ENCODE peak calls at places on chromosomes 12 and 14, in four cellular contexts. D is A549, S is IMR-90, T is GM12878. O is an unnamed sample.

GRCh38 chr14:53109028-53109687 is 44.0 kb downstream of the DDHD1 start:
- DNase-seq in D (no peak), T (peak), S (no peak), O (no peak)

GRCh38 chr12:10220398-10221077 is 7.9 kb downstream of the GABARAPL1 start:
- DNase-seq in D (no peak), T (no peak), S (peak), O (no peak)

GRCh38 chr12:76402259-76402658 is 54.0 kb upstream of the BBS10 start:
- DNase-seq in S (no peak), T (no peak), D (no peak), O (peak)

GRCh38 chr12:2092890-2093289 is 40.1 kb downstream of the CACNA1C start:
- DNase-seq in S (peak), D (no peak), T (no peak), O (no peak)

GRCh38 chr14:66094001-66094727 is 392.0 kb upstream of the CCDC196 start:
- DNase-seq in T (no peak), D (no peak), S (no peak), O (no peak)

GRCh38 chr14:34063470-34064164 is 112.7 kb upstream of the EGLN3 start:
- DNase-seq in T (no peak), D (peak), S (no peak), O (no peak)

GRCh38 chr12:79119796-79120195 is 255.2 kb downstream of the SYT1 start:
- DNase-seq in D (no peak), S (no peak), T (no peak), O (no peak)

GRCh38 chr14:68924392-68925158 is 54.5 kb downstream of the ACTN1 start:
- DNase-seq in D (no peak), T (no peak), S (no peak), O (no peak)

DNA sequence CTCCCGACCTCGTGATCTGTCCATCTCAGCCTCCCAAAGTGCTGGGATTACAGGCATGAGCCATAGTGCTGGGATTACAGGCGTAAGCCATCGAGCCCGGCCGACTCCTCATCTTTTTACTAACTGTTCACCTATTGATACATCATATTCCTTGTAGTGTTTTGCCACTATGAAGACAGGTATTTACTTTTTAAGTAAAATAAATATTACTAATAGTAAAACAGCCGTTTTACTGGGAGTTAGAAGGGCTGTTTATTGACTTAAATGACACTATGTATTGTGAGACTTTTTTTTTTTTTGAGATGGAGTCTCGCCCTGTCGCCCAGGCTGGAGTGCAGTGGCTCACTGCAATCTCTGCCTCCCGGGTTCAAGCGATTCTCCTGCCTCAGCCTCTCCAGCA is 51.5 kb downstream of the DIP2B start:
- DNase-seq in S (no peak), D (no peak), T (no peak), O (no peak)
- H3K4me2 ChIP-seq in S (no peak), D (peak), T (no peak), O (peak)

DNA sequence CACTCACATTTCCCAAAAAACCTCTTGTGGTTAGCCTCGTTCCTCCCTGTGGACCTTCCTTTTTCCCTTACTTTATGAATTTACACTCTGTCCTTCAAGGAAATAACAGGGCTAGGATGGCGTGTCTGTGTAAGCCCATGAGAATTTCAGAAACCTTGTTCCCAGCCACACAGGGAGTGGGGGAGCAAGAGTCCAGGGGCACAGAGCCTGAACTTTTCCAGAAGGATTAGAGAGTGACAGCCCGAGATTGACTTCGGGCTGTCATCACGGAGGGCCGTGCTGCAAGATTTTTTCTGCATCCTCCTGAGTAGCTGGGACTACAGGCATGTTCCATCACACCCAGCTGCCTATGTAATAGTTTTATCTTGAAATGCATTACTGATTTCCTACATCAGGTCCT is 14.4 kb downstream of the EVL start:
- DNase-seq in D (no peak), S (no peak), T (no peak), O (no peak)
- TF ChIP-seq USF2 in D (no peak), S (no peak), T (no peak), O (no peak)

DNA sequence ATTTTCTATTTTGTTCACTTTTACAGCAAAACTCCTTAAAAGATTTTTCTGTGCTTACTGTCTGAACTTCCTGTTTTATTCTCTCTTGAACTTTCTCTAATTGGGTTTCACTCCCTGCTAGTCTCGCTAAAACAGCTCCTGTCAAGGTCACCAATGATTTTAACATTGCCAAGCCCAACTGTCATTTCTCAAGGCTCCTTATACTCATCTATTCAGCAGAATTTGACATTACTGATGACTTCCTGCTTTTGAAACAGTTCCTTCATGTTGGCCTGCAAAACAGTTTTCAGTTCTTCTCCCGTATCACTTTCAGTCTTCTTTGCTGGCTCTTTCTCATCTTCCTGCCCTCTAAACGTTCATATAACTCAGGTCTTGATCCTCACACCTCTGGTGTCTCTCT is 268.5 kb upstream of the USP15 start:
- DNase-seq in T (no peak), D (no peak), S (no peak), O (no peak)
- H3K4me2 ChIP-seq in T (no peak), D (no peak), S (no peak), O (no peak)

DNA sequence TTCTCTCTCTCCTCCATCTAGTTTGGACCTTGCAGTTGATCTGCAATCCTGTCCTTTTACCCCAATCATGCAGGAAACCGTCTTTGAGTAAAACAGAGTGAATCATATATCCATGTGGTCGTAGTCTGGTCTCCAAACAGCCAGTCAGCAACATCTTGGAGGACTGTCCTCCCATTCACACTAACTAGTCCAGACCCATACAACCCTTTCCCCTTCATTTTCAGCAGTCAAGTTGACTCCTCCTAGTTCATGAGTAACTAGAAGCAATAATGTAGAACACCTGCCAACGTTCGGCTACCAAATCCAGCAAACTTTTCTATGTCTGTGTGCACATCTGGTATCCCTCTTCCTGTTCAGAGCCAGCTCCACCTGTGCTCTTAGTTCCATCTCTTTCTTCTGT is 10.8 kb upstream of the BIN2 start:
- DNase-seq in T (no peak), D (no peak), S (peak), O (no peak)
- TF ChIP-seq USF2 in T (no peak), D (no peak), S (no peak), O (no peak)

GRCh38 chr12:89225808-89226368 is 126.4 kb downstream of the DUSP6 start:
- DNase-seq in S (peak), D (no peak), T (no peak), O (no peak)
- H3K4me2 ChIP-seq in S (peak), D (peak), T (no peak), O (peak)

GRCh38 chr12:52054838-52055741 is 3.8 kb downstream of the NR4A1 start:
- DNase-seq in T (no peak), S (peak), D (no peak), O (no peak)
- TF ChIP-seq USF2 in T (no peak), S (peak), D (no peak), O (no peak)

GRCh38 chr12:104751024-104751570 is 207.0 kb downstream of the SLC41A2 start:
- DNase-seq in S (no peak), D (no peak), T (no peak), O (no peak)
- H3K4me2 ChIP-seq in S (no peak), D (no peak), T (peak), O (no peak)

GRCh38 chr14:38105106-38105702 is 102.5 kb upstream of the SSTR1 start:
- DNase-seq in S (no peak), D (no peak), T (no peak), O (no peak)
- TF ChIP-seq USF2 in S (no peak), D (no peak), T (no peak), O (no peak)

GRCh38 chr14:57812000-57812399 is 53.9 kb downstream of the SLC35F4 start:
- DNase-seq in D (no peak), S (no peak), T (no peak), O (no peak)
- H3K4me2 ChIP-seq in D (no peak), S (no peak), T (no peak), O (no peak)

GRCh38 chr12:117125275-117125613 is 26.0 kb upstream of the TESC start:
- DNase-seq in D (no peak), S (peak), T (no peak), O (peak)
- TF ChIP-seq USF2 in D (no peak), S (no peak), T (no peak), O (no peak)

O was measured in SK-N-SH.